ENCODE peak calls at places on chromosomes 11 and 22, in eight cellular contexts. X, D, B, O, V, Z, N and P are unnamed samples.

GRCh38 chr11:10792385-10793068 is 16.2 kb downstream of the EIF4G2 start:
- DNase-seq in X (peak; percentile 87), D (peak; percentile 85), B (peak; percentile 86), O (peak; percentile 84), V (peak; percentile 98), Z (peak; percentile 89), N (peak; percentile 62), P (peak; percentile 94)

GRCh38 chr22:43859176-43859575 is 3.1 kb downstream of the SULT4A1 start:
- DNase-seq in X (no peak), D (no peak), B (no peak), O (no peak), V (peak; percentile 32), Z (no peak), N (no peak), P (no peak)

GRCh38 chr11:68506908-68507307 is 46.4 kb downstream of the PPP6R3 start:
- DNase-seq in X (no peak), D (no peak), B (no peak), O (no peak), V (no peak), Z (no peak), N (no peak), P (no peak)

GRCh38 chr11:134047586-134047999 is 21.3 kb upstream of the JAM3 start:
- DNase-seq in X (peak; percentile 72), D (no peak), B (no peak), O (peak; percentile 92), V (peak; percentile 59), Z (no peak), N (peak; percentile 90), P (peak; percentile 37)

GRCh38 chr22:37896939-37897338 is 9.2 kb upstream of the MICALL1 start:
- DNase-seq in X (no peak), D (no peak), B (no peak), O (no peak), V (no peak), Z (no peak), N (no peak), P (no peak)

GRCh38 chr11:128622137-128622523 is 34.8 kb upstream of the ETS1 start:
- DNase-seq in X (peak; percentile 48), D (no peak), B (no peak), O (peak; percentile 43), V (no peak), Z (no peak), N (no peak), P (no peak)

GRCh38 chr11:11463397-11463796 is 110.3 kb upstream of the CSNK2A3 start:
- DNase-seq in X (no peak), D (no peak), B (no peak), O (no peak), V (no peak), Z (no peak), N (no peak), P (no peak)

GRCh38 chr11:100556781-100557180 is 130.3 kb upstream of the ARHGAP42 start:
- DNase-seq in X (no peak), D (no peak), B (no peak), O (no peak), V (no peak), Z (no peak), N (no peak), P (no peak)

GRCh38 chr11:13135385-13136271 is 126.5 kb downstream of the RASSF10 start:
- DNase-seq in X (no peak), D (no peak), B (no peak), O (no peak), V (no peak), Z (no peak), N (peak; percentile 90), P (no peak)

GRCh38 chr11:113967361-113967760 is 7.5 kb upstream of the HTR3A start:
- DNase-seq in X (no peak), D (no peak), B (no peak), O (no peak), V (no peak), Z (no peak), N (no peak), P (no peak)

GRCh38 chr22:21055880-21056319 is 10.2 kb downstream of the LRRC74B start:
- DNase-seq in X (no peak), D (no peak), B (no peak), O (peak; percentile 5), V (peak; percentile 49), Z (no peak), N (no peak), P (no peak)

GRCh38 chr22:44221710-44222475 is 41.2 kb downstream of the PARVG start:
- DNase-seq in X (no peak), D (no peak), B (no peak), O (no peak), V (no peak), Z (no peak), N (no peak), P (no peak)

GRCh38 chr22:22171357-22172218 is 73.0 kb upstream of the VPREB1 start:
- DNase-seq in X (no peak), D (peak; percentile 31), B (no peak), O (no peak), V (no peak), Z (no peak), N (no peak), P (no peak)

GRCh38 chr11:64115751-64116522 is 50.0 kb downstream of the MACROD1 start:
- DNase-seq in X (no peak), D (no peak), B (no peak), O (no peak), V (no peak), Z (no peak), N (no peak), P (no peak)

GRCh38 chr22:36355362-36355761 is 32.4 kb downstream of the MYH9 start:
- DNase-seq in X (no peak), D (no peak), B (no peak), O (no peak), V (no peak), Z (no peak), N (peak; percentile 52), P (no peak)

GRCh38 chr22:36358533-36359171 is 29.1 kb downstream of the MYH9 start:
- DNase-seq in X (no peak), D (no peak), B (no peak), O (no peak), V (no peak), Z (no peak), N (no peak), P (no peak)

GRCh38 chr22:36356708-36357694 is 30.8 kb downstream of the MYH9 start:
- DNase-seq in X (no peak), D (no peak), B (no peak), O (no peak), V (no peak), Z (no peak), N (peak; percentile 62), P (no peak)

GRCh38 chr22:36352775-36353507 is 34.8 kb downstream of the MYH9 start:
- DNase-seq in X (peak; percentile 70), D (no peak), B (peak; percentile 90), O (no peak), V (no peak), Z (peak; percentile 91), N (peak; percentile 95), P (peak; percentile 93)

DNA sequence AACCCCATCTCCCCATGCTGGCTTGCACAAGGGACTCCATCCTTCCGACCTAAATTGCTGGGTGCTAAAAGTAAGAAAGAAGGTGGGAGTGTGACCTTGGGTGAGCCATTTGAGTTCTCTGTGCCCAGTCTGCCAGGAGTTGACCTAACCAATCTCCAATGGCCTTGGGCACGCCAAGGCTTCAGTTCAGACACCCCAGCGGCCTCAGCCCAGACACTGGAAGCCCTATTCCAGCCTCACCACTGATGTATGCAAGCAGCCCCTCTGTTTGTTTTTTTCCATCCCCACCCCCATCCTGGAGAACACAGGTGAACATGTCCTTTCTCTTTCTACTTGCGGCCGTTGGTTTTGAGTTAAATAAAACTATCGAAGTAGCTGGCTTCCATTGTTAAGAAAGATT is 31.9 kb downstream of the MYH9 start:
- DNase-seq in X (no peak), D (no peak), B (no peak), O (no peak), V (no peak), Z (no peak), N (no peak), P (no peak)
- H3K4me3 ChIP-seq in X (no peak overlapping the region), D (no peak overlapping the region), B (no peak overlapping the region), O (no peak overlapping the region), V (peak overlapping the region; percentile 35), Z (no peak overlapping the region), N (no peak overlapping the region), P (no peak overlapping the region)

DNA sequence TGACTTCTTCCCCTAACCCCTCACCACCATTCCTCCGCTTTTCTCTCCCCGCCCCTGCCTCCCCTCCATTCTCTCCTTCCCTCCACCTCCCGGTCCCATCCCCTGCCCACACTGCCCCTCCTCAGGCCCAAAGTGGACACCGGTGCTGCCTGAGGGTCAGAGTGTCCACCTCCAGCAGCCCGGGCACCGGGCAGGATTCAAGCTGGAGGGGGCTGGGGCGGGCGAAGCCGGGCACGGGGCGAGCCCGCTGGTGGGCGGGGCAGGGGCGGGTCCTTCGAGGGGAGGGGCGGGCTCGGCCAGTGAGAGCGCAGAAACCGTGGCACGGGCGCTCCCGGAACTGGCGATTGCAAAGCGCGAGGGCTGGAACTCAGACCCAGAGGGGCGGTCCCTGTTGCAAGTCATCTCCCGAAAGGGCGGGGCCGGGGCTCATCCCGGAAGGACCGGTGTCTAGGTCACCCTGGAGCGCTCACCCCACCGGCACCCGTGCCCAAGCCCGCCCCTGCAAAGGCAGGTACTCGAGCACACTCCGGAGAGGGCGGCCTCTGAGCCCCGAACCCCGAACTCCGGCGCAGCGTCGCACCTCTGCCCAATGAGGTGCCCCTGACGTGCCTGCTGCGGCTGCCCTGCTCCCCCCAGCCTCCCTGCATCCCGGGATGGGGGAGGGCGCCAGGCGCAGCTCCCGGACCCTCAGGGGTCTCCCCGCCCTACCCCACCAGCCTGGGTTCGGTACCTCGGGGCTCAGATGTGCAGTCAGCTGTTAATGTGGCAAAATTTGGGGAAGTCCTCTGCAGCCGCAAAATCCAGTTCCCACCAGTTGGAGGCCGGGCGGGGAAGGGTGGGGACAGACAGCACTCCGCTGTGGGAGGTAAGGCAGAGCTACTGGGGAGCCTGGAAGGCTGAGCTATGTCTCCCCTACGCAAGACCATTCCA is 16.5 kb upstream of the CDKN1C start:
- DNase-seq in X (peak; percentile 94), D (peak; percentile 95), B (peak; percentile 93), O (peak; percentile 96), V (peak; percentile 99), Z (peak; percentile 97), N (peak; percentile 87), P (peak; percentile 99)
- TF ChIP-seq POLR2A in X (peak; percentile 45), D (peak; percentile 37), B (peak; percentile 53), O (peak; percentile 47), V (no peak), Z (no peak), N (no peak), P (peak; percentile 83)

GRCh38 chr11:17986711-17987220 is 26.1 kb downstream of the SERGEF start:
- DNase-seq in X (no peak), D (no peak), B (no peak), O (no peak), V (no peak), Z (no peak), N (no peak), P (no peak)
- TF ChIP-seq CTCF in X (no peak), D (no peak), B (no peak), O (peak; percentile 6), V (no peak), Z (no peak), N (peak; percentile 15), P (no peak)

DNA sequence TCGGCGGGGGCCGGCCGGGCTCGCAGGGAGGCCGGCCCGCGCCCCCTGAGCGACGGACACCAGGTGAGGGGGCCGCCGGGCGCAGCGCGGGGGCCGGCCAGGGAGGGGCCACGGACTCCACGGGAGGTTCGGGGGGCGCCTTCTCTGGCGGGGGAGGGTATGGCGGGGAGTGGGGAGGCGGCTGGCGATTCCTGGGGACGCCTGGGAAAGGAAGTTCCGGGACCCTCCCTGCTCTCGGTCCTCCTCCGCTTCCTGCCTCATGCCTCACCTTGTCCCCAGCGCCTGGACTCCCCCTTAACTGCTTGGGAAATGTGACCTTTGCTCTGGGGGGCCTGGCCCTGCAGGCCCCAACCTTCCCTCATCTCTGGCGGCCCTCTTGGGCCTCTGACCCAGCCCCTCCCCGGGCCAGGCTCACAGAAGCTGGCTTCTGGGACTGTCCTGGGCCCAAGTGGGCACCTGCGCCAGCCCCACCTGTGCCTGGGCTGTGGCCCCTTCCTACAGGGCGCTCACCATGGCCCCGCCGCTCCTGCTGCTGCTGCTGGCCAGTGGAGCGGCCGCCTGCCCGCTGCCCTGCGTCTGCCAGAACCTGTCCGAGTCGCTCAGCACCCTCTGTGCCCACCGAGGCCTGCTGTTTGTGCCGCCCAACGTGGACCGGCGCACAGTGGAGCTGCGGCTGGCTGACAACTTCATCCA is 516 bp downstream of the LRFN4 start:
- DNase-seq in X (no peak), D (peak; percentile 44), B (no peak), O (no peak), V (peak; percentile 75), Z (no peak), N (no peak), P (no peak)
- H3K4me3 ChIP-seq in X (peak overlapping the region; percentile 82), D (peak overlapping the region; percentile 74), B (no peak overlapping the region), O (peak overlapping the region; percentile 53), V (peak overlapping the region; percentile 86), Z (peak overlapping the region; percentile 68), N (peak overlapping the region; percentile 57), P (peak overlapping the region; percentile 54)